ENCODE peak calls at places on chromosomes 3 and 15, in five cellular contexts. One of them, this sample, is unnamed.

GRCh38 chr3:112646623-112647022 is 5.7 kb upstream of the CCDC80 start:
- DNase-seq in psoas muscle: no peak
- DNase-seq in choroid plexus epithelial cell: no peak
- DNase-seq in IMR-90: no peak
- DNase-seq in prostate gland: no peak
- DNase-seq in this sample: no peak

GRCh38 chr3:134328147-134328591 is 46.1 kb downstream of the AMOTL2 start:
- DNase-seq in choroid plexus epithelial cell: peak; percentile 88
- DNase-seq in prostate gland: no peak
- DNase-seq in psoas muscle: peak; percentile 55
- DNase-seq in IMR-90: peak; percentile 93
- DNase-seq in this sample: no peak

GRCh38 chr3:158313344-158313927 is 203.5 kb downstream of the RSRC1 start:
- DNase-seq in prostate gland: no peak
- DNase-seq in choroid plexus epithelial cell: peak; percentile 76
- DNase-seq in psoas muscle: no peak
- DNase-seq in IMR-90: peak; percentile 7
- DNase-seq in this sample: no peak

GRCh38 chr3:192864943-192865342 is 52.7 kb downstream of the MB21D2 start:
- DNase-seq in psoas muscle: no peak
- DNase-seq in prostate gland: no peak
- DNase-seq in choroid plexus epithelial cell: peak; percentile 60
- DNase-seq in IMR-90: peak; percentile 43
- DNase-seq in this sample: peak; percentile 78

GRCh38 chr15:80875568-80875967 is 96.4 kb downstream of the CEMIP start:
- DNase-seq in prostate gland: no peak
- DNase-seq in psoas muscle: no peak
- DNase-seq in choroid plexus epithelial cell: no peak
- DNase-seq in IMR-90: no peak
- DNase-seq in this sample: no peak

GRCh38 chr3:23162939-23163338 is 40.2 kb upstream of the UBE2E2 start:
- DNase-seq in IMR-90: no peak
- DNase-seq in psoas muscle: no peak
- DNase-seq in choroid plexus epithelial cell: no peak
- DNase-seq in prostate gland: peak; percentile 26
- DNase-seq in this sample: no peak

GRCh38 chr15:41659855-41660234 is 360 bp upstream of the MGA start:
- DNase-seq in choroid plexus epithelial cell: peak; percentile 49
- DNase-seq in IMR-90: no peak
- DNase-seq in psoas muscle: no peak
- DNase-seq in prostate gland: no peak
- DNase-seq in this sample: no peak

GRCh38 chr3:99651561-99651960 is 13.2 kb downstream of the COL8A1 start:
- DNase-seq in IMR-90: peak; percentile 81
- DNase-seq in choroid plexus epithelial cell: peak; percentile 82
- DNase-seq in psoas muscle: no peak
- DNase-seq in prostate gland: no peak
- DNase-seq in this sample: no peak

GRCh38 chr15:69551391-69552056 is 98.9 kb downstream of the RPLP1 start:
- DNase-seq in psoas muscle: no peak
- DNase-seq in prostate gland: peak; percentile 30
- DNase-seq in IMR-90: no peak
- DNase-seq in choroid plexus epithelial cell: no peak
- DNase-seq in this sample: no peak

GRCh38 chr3:197936819-197937384 is 13.1 kb upstream of the RPL35A start:
- DNase-seq in psoas muscle: no peak
- DNase-seq in IMR-90: peak; percentile 39
- DNase-seq in prostate gland: no peak
- DNase-seq in choroid plexus epithelial cell: no peak
- DNase-seq in this sample: no peak

GRCh38 chr15:70505971-70506887 is 257.1 kb downstream of the UACA start:
- DNase-seq in IMR-90: no peak
- DNase-seq in choroid plexus epithelial cell: no peak
- DNase-seq in psoas muscle: no peak
- DNase-seq in prostate gland: peak; percentile 63
- DNase-seq in this sample: no peak

GRCh38 chr3:129439381-129439816 is 349 bp downstream of the MBD4 start:
- DNase-seq in IMR-90: no peak
- DNase-seq in choroid plexus epithelial cell: no peak
- DNase-seq in prostate gland: peak; percentile 24
- DNase-seq in psoas muscle: peak; percentile 65
- DNase-seq in this sample: no peak

GRCh38 chr15:20645956-20646355 is 104.4 kb upstream of the GOLGA6L6 start:
- DNase-seq in prostate gland: no peak
- DNase-seq in choroid plexus epithelial cell: peak; percentile 4
- DNase-seq in IMR-90: no peak
- DNase-seq in psoas muscle: peak; percentile 56
- DNase-seq in this sample: no peak

GRCh38 chr3:116473602-116474001 is 28.3 kb upstream of the LSAMP start:
- DNase-seq in psoas muscle: no peak
- DNase-seq in prostate gland: no peak
- DNase-seq in IMR-90: peak; percentile 45
- DNase-seq in choroid plexus epithelial cell: peak; percentile 11
- DNase-seq in this sample: no peak

GRCh38 chr15:69758291-69758771 is 305.7 kb downstream of the RPLP1 start:
- DNase-seq in choroid plexus epithelial cell: peak; percentile 40
- DNase-seq in psoas muscle: no peak
- DNase-seq in IMR-90: peak; percentile 21
- DNase-seq in prostate gland: peak; percentile 12
- DNase-seq in this sample: no peak